ENCODE peak calls at places on chromosomes 13 and 19, in nine cellular contexts. E, D, I, N, Q, U, H, C and K are unnamed samples.

GRCh38 chr13:69793803-69794453 is 313.7 kb upstream of the ATXN8OS start:
- DNase-seq in E (no peak), D (no peak), I (no peak), N (no peak), Q (no peak), U (no peak), H (no peak), C (no peak), K (no peak)

GRCh38 chr19:33440241-33440640 is 66.7 kb downstream of the CEBPG start:
- DNase-seq in E (no peak), D (no peak), I (no peak), N (no peak), Q (no peak), U (no peak), H (peak), C (no peak), K (no peak)

GRCh38 chr19:3725640-3726310 is 17.6 kb downstream of the TJP3 start:
- DNase-seq in E (peak), D (no peak), I (peak), N (no peak), Q (no peak), U (no peak), H (no peak), C (no peak), K (no peak)

GRCh38 chr13:99806671-99807070 is 164.9 kb downstream of the ZIC5 start:
- DNase-seq in E (no peak), D (no peak), I (no peak), N (no peak), Q (no peak), U (no peak), H (no peak), C (no peak), K (no peak)

GRCh38 chr19:15642807-15643206 is 2.1 kb downstream of the CYP4F3 start:
- DNase-seq in E (no peak), D (no peak), I (no peak), N (no peak), Q (no peak), U (no peak), H (no peak), C (no peak), K (no peak)

GRCh38 chr19:33114302-33114701 is 17.6 kb upstream of the WDR88 start:
- DNase-seq in E (no peak), D (no peak), I (no peak), N (no peak), Q (no peak), U (no peak), H (no peak), C (no peak), K (no peak)

GRCh38 chr13:30303269-30303668 is 4.1 kb downstream of the KATNAL1 start:
- DNase-seq in E (no peak), D (no peak), I (no peak), N (no peak), Q (no peak), U (no peak), H (no peak), C (no peak), K (no peak)

GRCh38 chr19:10173527-10173926 is 21.2 kb downstream of the DNMT1 start:
- DNase-seq in E (no peak), D (peak), I (no peak), N (no peak), Q (no peak), U (no peak), H (no peak), C (no peak), K (no peak)

GRCh38 chr19:7738023-7738422 is 6.1 kb upstream of the CLEC4G start:
- DNase-seq in E (no peak), D (no peak), I (no peak), N (no peak), Q (no peak), U (no peak), H (no peak), C (no peak), K (no peak)

GRCh38 chr13:23599083-23599925 is 29.1 kb downstream of the TNFRSF19 start:
- DNase-seq in E (peak), D (no peak), I (no peak), N (no peak), Q (no peak), U (no peak), H (no peak), C (no peak), K (no peak)

GRCh38 chr19:7916908-7917291 is 2.3 kb downstream of the TGFBR3L start:
- DNase-seq in E (no peak), D (no peak), I (no peak), N (no peak), Q (no peak), U (no peak), H (no peak), C (no peak), K (no peak)

GRCh38 chr13:67100723-67101122 is 129.4 kb downstream of the PCDH9 start:
- DNase-seq in E (peak), D (peak), I (no peak), N (no peak), Q (no peak), U (no peak), H (no peak), C (no peak), K (no peak)

GRCh38 chr13:114078501-114079451 is 53.6 kb downstream of the RASA3 start:
- DNase-seq in E (peak), D (no peak), I (peak), N (no peak), Q (no peak), U (no peak), H (peak), C (peak), K (peak)

GRCh38 chr13:33287142-33287882 is 1.8 kb upstream of the STARD13 start:
- DNase-seq in E (no peak), D (no peak), I (no peak), N (no peak), Q (no peak), U (no peak), H (no peak), C (no peak), K (no peak)

GRCh38 chr19:56873493-56873892 is 33.0 kb upstream of the PEG3 start:
- DNase-seq in E (no peak), D (no peak), I (no peak), N (no peak), Q (no peak), U (no peak), H (no peak), C (no peak), K (no peak)

GRCh38 chr19:39136225-39136940 is 10.8 kb downstream of the PAK4 start:
- DNase-seq in E (no peak), D (no peak), I (peak), N (no peak), Q (no peak), U (no peak), H (no peak), C (no peak), K (no peak)

GRCh38 chr13:27151798-27152599 is 19.6 kb downstream of the USP12 start:
- DNase-seq in E (peak), D (no peak), I (no peak), N (no peak), Q (no peak), U (no peak), H (no peak), C (no peak), K (no peak)

GRCh38 chr13:99288069-99288468 is 19.1 kb downstream of the GPR183 start:
- DNase-seq in E (no peak), D (no peak), I (no peak), N (no peak), Q (no peak), U (no peak), H (no peak), C (no peak), K (no peak)

GRCh38 chr13:39998166-39998565 is 342.7 kb downstream of the COG6 start:
- DNase-seq in E (no peak), D (no peak), I (no peak), N (no peak), Q (no peak), U (no peak), H (no peak), C (no peak), K (no peak)

GRCh38 chr19:22622901-22623840 is 11.0 kb upstream of the ZNF492 start:
- DNase-seq in E (no peak), D (no peak), I (no peak), N (no peak), Q (no peak), U (no peak), H (no peak), C (no peak), K (no peak)

GRCh38 chr13:33487575-33488243 is 202.2 kb upstream of the STARD13 start:
- DNase-seq in E (peak), D (peak), I (no peak), N (no peak), Q (no peak), U (no peak), H (no peak), C (peak), K (no peak)

GRCh38 chr13:41313117-41313516 is 2.0 kb downstream of the NAA16 start:
- DNase-seq in E (no peak), D (no peak), I (no peak), N (no peak), Q (no peak), U (no peak), H (no peak), C (no peak), K (no peak)

GRCh38 chr13:41310963-41311606 is at the start of gene NAA16:
- DNase-seq in E (peak), D (peak), I (peak), N (peak), Q (peak), U (peak), H (peak), C (peak), K (peak)

GRCh38 chr13:41315466-41316047 is 4.5 kb downstream of the NAA16 start:
- DNase-seq in E (no peak), D (no peak), I (no peak), N (no peak), Q (no peak), U (peak), H (no peak), C (no peak), K (no peak)

GRCh38 chr13:41311607-41312500 is 787 bp downstream of the NAA16 start:
- DNase-seq in E (peak), D (peak), I (peak), N (peak), Q (no peak), U (no peak), H (peak), C (peak), K (no peak)

GRCh38 chr13:41313659-41314197 is 2.7 kb downstream of the NAA16 start:
- DNase-seq in E (no peak), D (no peak), I (no peak), N (no peak), Q (no peak), U (no peak), H (no peak), C (no peak), K (no peak)
- H3K4me3 ChIP-seq in E (peak), D (no peak), I (no peak), N (peak), Q (no peak), U (peak), H (peak), C (no peak), K (peak)

DNA sequence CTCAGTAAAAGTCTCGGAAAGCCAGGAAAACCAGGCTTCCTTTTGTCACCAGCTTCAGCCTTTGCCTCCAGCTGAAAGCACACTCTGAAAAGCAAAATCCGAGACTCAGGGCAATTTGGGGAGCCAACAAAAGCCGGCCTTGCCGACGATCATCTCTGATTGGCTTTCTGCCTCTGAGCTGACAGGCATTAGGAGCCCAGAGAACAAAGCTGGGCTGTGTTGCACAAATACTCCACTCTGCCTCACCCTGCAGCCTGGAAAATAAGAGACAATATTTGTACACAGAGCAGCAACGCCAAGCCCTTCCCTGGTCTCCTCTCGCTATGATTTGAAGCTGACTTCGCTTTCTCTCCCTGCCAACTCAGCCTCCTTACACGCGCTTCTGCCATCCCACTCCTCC is 46.9 kb downstream of the CACNA1A start:
- DNase-seq in E (no peak), D (no peak), I (no peak), N (no peak), Q (no peak), U (no peak), H (no peak), C (no peak), K (no peak)
- H3K4me3 ChIP-seq in E (no peak), D (no peak), I (no peak), N (no peak), Q (no peak), U (no peak), H (no peak), C (no peak), K (no peak)

GRCh38 chr13:103066079-103066880 is at the start of gene SLC10A2:
- DNase-seq in E (no peak), D (no peak), I (peak), N (no peak), Q (no peak), U (no peak), H (no peak), C (no peak), K (no peak)
- H3K4me3 ChIP-seq in E (no peak), D (no peak), I (no peak), N (no peak), Q (no peak), U (no peak), H (no peak), C (no peak), K (no peak)

GRCh38 chr13:44374348-44374712 is 706 bp downstream of the SERP2 start:
- DNase-seq in E (no peak), D (no peak), I (no peak), N (no peak), Q (no peak), U (no peak), H (no peak), C (no peak), K (no peak)
- H3K4me3 ChIP-seq in E (no peak), D (no peak), I (no peak), N (no peak), Q (no peak), U (peak), H (peak), C (peak), K (peak)

DNA sequence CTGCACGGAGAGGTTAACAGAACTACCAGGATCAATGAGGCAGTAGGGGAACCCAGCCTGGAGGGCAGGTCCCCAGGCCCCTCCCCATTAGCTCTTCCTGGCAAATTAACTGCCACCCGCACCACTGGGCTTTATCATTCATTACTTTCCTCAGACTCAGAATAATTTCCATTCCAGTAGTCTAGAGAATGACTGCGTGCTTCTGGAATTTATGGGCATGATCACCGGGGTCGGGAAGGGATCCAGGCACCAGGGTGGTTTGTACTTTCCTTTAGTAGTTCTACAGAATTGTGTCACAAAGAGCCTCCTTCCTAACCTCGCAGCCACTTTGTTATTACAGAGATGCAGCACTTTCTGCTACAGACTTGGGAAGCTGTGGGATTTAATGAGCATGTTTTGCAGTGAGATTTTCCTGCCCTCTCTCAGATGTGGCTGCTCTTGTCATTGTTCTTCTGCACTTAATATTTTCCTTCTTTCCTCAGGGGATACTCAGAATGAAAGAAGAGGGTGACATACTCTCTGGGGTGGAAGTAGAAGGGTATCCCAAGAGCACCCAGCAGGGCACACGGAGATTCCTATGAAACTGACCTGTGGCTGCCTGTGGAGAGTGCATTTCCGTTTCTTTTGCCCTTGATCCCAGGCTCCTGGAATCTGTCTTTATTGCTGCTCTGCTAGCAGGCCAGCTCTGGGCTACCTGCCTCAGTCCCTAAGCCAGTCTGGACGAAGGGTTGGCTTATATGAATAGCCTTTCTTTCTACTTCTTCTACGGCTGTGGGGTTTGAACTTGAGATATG is 285.0 kb upstream of the SLC10A2 start:
- DNase-seq in E (peak), D (no peak), I (peak), N (no peak), Q (no peak), U (no peak), H (peak), C (no peak), K (peak)
- H3K4me3 ChIP-seq in E (no peak), D (no peak), I (no peak), N (no peak), Q (no peak), U (no peak), H (peak), C (no peak), K (no peak)

GRCh38 chr19:53907690-53908089 is 1.4 kb upstream of the CACNG7 start:
- DNase-seq in E (no peak), D (no peak), I (no peak), N (no peak), Q (no peak), U (no peak), H (no peak), C (no peak), K (no peak)

GRCh38 chr19:53908933-53909415 is at the start of gene CACNG7:
- DNase-seq in E (no peak), D (peak), I (no peak), N (no peak), Q (no peak), U (no peak), H (no peak), C (no peak), K (no peak)

GRCh38 chr19:53910170-53910518 is 1.1 kb downstream of the CACNG7 start:
- DNase-seq in E (peak), D (no peak), I (no peak), N (no peak), Q (no peak), U (no peak), H (no peak), C (no peak), K (no peak)

GRCh38 chr19:53908106-53908932 is 759 bp upstream of the CACNG7 start:
- DNase-seq in E (peak), D (peak), I (no peak), N (no peak), Q (no peak), U (no peak), H (no peak), C (no peak), K (no peak)

GRCh38 chr19:53909471-53910169 is 542 bp downstream of the CACNG7 start:
- DNase-seq in E (no peak), D (no peak), I (no peak), N (no peak), Q (no peak), U (no peak), H (no peak), C (no peak), K (no peak)
- H3K4me3 ChIP-seq in E (no peak), D (peak), I (no peak), N (no peak), Q (no peak), U (peak), H (no peak), C (no peak), K (peak)